ENCODE peak calls at places on chromosomes 11 and 22, in ten cellular contexts. K, E, Z, X, Y, V, L, N, U and I are unnamed samples.

GRCh38 chr11:57094206-57094940 is 87.4 kb upstream of the LRRC55 start:
- DNase-seq in K (no peak), E (peak; percentile 21), Z (no peak), X (no peak), Y (no peak), V (no peak), L (no peak), N (no peak), U (no peak), I (no peak)

GRCh38 chr22:21688341-21688705 is 22.5 kb downstream of the PPIL2 start:
- DNase-seq in K (no peak), E (no peak), Z (no peak), X (no peak), Y (no peak), V (no peak), L (no peak), N (no peak), U (no peak), I (no peak)

GRCh38 chr22:36822581-36822980 is 5.7 kb upstream of the PVALB start:
- DNase-seq in K (peak; percentile 59), E (no peak), Z (no peak), X (peak; percentile 26), Y (no peak), V (no peak), L (no peak), N (no peak), U (no peak), I (no peak)

GRCh38 chr11:12397953-12398352 is 20.6 kb downstream of the PARVA start:
- DNase-seq in K (no peak), E (peak; percentile 99), Z (no peak), X (no peak), Y (no peak), V (no peak), L (peak; percentile 96), N (peak; percentile 93), U (no peak), I (no peak)

GRCh38 chr11:82775736-82776346 is 42.2 kb upstream of the FAM181B start:
- DNase-seq in K (peak; percentile 81), E (peak; percentile 47), Z (peak; percentile 51), X (peak; percentile 71), Y (no peak), V (no peak), L (no peak), N (peak; percentile 10), U (no peak), I (peak; percentile 4)

GRCh38 chr22:37330200-37331033 is 48.1 kb downstream of the CYTH4 start:
- DNase-seq in K (peak; percentile 97), E (peak; percentile 90), Z (peak; percentile 73), X (peak; percentile 74), Y (no peak), V (peak; percentile 84), L (no peak), N (no peak), U (no peak), I (peak; percentile 78)

GRCh38 chr22:17774206-17774927 is at the start of gene BID:
- DNase-seq in K (peak; percentile 40), E (peak; percentile 17), Z (peak; percentile 75), X (no peak), Y (peak; percentile 84), V (no peak), L (no peak), N (no peak), U (no peak), I (no peak)

GRCh38 chr11:129732926-129733325 is 82.7 kb upstream of the TMEM45B start:
- DNase-seq in K (no peak), E (no peak), Z (no peak), X (no peak), Y (no peak), V (no peak), L (no peak), N (no peak), U (no peak), I (no peak)

GRCh38 chr11:11977206-11977938 is 31.1 kb downstream of the DKK3 start:
- DNase-seq in K (peak; percentile 51), E (peak; percentile 96), Z (no peak), X (peak; percentile 25), Y (no peak), V (no peak), L (peak; percentile 93), N (peak; percentile 57), U (no peak), I (no peak)

GRCh38 chr11:10303558-10304363 is 1.1 kb upstream of the ADM start:
- DNase-seq in K (peak; percentile 80), E (peak; percentile 68), Z (peak; percentile 45), X (peak; percentile 34), Y (peak; percentile 65), V (no peak), L (no peak), N (no peak), U (peak; percentile 41), I (no peak)

DNA sequence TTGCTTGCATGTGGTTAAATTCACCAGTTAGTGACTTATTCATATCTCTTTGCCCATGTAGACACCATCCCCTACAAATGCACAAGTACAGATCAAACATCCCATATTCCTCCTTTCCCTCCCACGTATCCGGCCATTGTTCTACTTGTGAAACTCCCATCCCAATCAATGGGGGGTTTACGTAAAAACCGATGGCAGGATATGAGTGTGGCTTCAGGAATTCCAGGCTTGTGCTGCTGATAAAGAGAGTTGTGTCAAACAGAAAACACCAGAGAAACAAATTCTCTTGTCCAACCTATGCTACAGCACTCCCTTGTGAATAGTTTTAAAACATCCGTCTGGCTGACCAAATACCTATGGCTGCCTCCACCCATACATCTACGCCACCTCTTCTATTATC is 15.5 kb downstream of the FLI1 start:
- DNase-seq in K (no peak), E (peak; percentile 98), Z (no peak), X (peak; percentile 62), Y (no peak), V (no peak), L (no peak), N (peak; percentile 49), U (no peak), I (peak; percentile 3)
- TF ChIP-seq CTCF in K (no peak), E (peak; percentile 33), Z (no peak), X (no peak), Y (no peak), V (no peak), L (no peak), N (no peak), U (no peak), I (no peak)

DNA sequence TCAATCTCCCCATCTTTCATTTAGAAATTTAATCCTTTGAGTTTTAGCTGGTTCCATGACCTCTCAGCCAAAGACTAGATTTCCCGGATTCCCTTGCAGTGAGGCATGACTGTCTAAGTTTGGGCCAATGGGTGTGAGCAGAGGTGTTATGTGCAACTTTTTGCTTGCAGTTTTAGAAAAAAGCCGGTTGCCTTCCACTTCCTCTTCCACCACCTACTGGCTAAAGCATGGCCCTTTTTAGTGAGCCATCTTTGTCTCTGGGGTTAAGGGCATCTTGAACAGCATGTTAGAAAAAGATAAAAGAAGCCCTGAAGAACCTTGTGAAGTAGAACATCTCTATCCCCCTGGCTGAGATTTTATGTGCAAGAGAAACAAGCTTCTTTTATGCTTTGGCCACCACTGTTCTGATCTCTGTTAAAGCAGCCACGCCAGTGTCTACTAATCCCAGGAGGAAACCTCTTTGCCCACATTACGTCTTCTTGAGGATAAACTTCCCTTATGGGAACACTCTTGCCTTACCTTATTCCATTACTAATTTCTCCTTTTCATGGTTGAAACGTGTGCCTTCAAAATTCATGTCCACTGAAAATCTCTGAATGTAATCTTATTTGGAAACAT is 279.9 kb downstream of the TENM4 start:
- DNase-seq in K (peak; percentile 26), E (no peak), Z (no peak), X (no peak), Y (no peak), V (no peak), L (no peak), N (no peak), U (no peak), I (no peak)
- TF ChIP-seq CTCF in K (peak; percentile 55), E (no peak), Z (peak; percentile 17), X (no peak), Y (peak; percentile 18), V (no peak), L (no peak), N (peak; percentile 46), U (no peak), I (peak; percentile 4)

GRCh38 chr22:45212992-45213751 is 27.5 kb downstream of the KIAA0930 start:
- DNase-seq in K (no peak), E (peak; percentile 81), Z (no peak), X (no peak), Y (peak; percentile 59), V (no peak), L (peak; percentile 83), N (no peak), U (no peak), I (no peak)

GRCh38 chr22:45211848-45212247 is 28.8 kb downstream of the KIAA0930 start:
- DNase-seq in K (no peak), E (no peak), Z (no peak), X (no peak), Y (no peak), V (no peak), L (no peak), N (no peak), U (no peak), I (no peak)

GRCh38 chr22:45210577-45211431 is 29.9 kb downstream of the KIAA0930 start:
- DNase-seq in K (no peak), E (no peak), Z (no peak), X (no peak), Y (no peak), V (peak; percentile 49), L (no peak), N (peak; percentile 80), U (no peak), I (no peak)

GRCh38 chr22:45211435-45211834 is 29.3 kb downstream of the KIAA0930 start:
- DNase-seq in K (no peak), E (no peak), Z (no peak), X (no peak), Y (no peak), V (peak; percentile 37), L (no peak), N (no peak), U (no peak), I (no peak)

GRCh38 chr22:45212306-45212709 is 28.4 kb downstream of the KIAA0930 start:
- DNase-seq in K (peak; percentile 63), E (peak; percentile 96), Z (no peak), X (peak; percentile 17), Y (peak; percentile 65), V (peak; percentile 96), L (peak; percentile 94), N (peak; percentile 69), U (no peak), I (no peak)
- TF ChIP-seq CTCF in K (no peak), E (peak; percentile 17), Z (no peak), X (no peak), Y (no peak), V (peak; percentile 42), L (no peak), N (no peak), U (no peak), I (no peak)

GRCh38 chr11:108588287-108588686 is 5.3 kb downstream of the EXPH5 start:
- DNase-seq in K (no peak), E (no peak), Z (no peak), X (no peak), Y (no peak), V (no peak), L (no peak), N (no peak), U (no peak), I (no peak)
- TF ChIP-seq CTCF in K (peak; percentile 20), E (no peak), Z (peak; percentile 14), X (no peak), Y (no peak), V (no peak), L (no peak), N (no peak), U (no peak), I (no peak)